ENCODE peak calls at places on chromosomes 5 and 9, in ten cellular contexts. O, J, H, W, U, D, R, X, N and K are unnamed samples.
A peak's percentile ranks its signal among the peaks of the same experiment; 100 is the strongest.

GRCh38 chr5:122163151-122164069 is 34.1 kb downstream of the ZNF474 start:
- DNase-seq in O (no peak), J (no peak), H (no peak), W (no peak), U (peak; percentile 90), D (peak; percentile 95), R (peak; percentile 17), X (no peak), N (no peak), K (no peak)

GRCh38 chr5:76046761-76047160 is 36.4 kb upstream of the SV2C start:
- DNase-seq in O (no peak), J (no peak), H (no peak), W (no peak), U (no peak), D (no peak), R (no peak), X (no peak), N (no peak), K (no peak)

GRCh38 chr5:54443264-54443663 is 12.2 kb upstream of the HSPB3 start:
- DNase-seq in O (no peak), J (no peak), H (no peak), W (peak; percentile 56), U (peak; percentile 71), D (no peak), R (peak; percentile 4), X (no peak), N (no peak), K (no peak)

GRCh38 chr5:112757468-112758208 is 20.0 kb downstream of the APC start:
- DNase-seq in O (peak; percentile 29), J (no peak), H (no peak), W (peak; percentile 46), U (peak; percentile 80), D (no peak), R (peak; percentile 8), X (no peak), N (peak; percentile 33), K (peak; percentile 47)

GRCh38 chr5:56011835-56012234 is 17.1 kb upstream of the IL6ST start:
- DNase-seq in O (no peak), J (no peak), H (no peak), W (no peak), U (peak; percentile 96), D (peak; percentile 85), R (no peak), X (no peak), N (no peak), K (no peak)

GRCh38 chr9:113421726-113422125 is 11.2 kb downstream of the C9orf43 start:
- DNase-seq in O (no peak), J (no peak), H (no peak), W (no peak), U (no peak), D (no peak), R (no peak), X (no peak), N (no peak), K (no peak)

GRCh38 chr5:72326298-72326649 is 6.1 kb downstream of the PTCD2 start:
- DNase-seq in O (no peak), J (no peak), H (no peak), W (no peak), U (no peak), D (no peak), R (peak; percentile 55), X (no peak), N (no peak), K (no peak)

GRCh38 chr5:74641014-74641777 is 668 bp upstream of the ENC1 start:
- DNase-seq in O (peak; percentile 91), J (peak; percentile 49), H (peak; percentile 97), W (peak; percentile 51), U (peak; percentile 78), D (no peak), R (peak; percentile 82), X (peak; percentile 65), N (peak; percentile 65), K (peak; percentile 87)

GRCh38 chr9:99962685-99963261 is 56.3 kb downstream of the STX17 start:
- DNase-seq in O (no peak), J (no peak), H (no peak), W (no peak), U (no peak), D (no peak), R (no peak), X (no peak), N (no peak), K (no peak)

GRCh38 chr9:35738186-35738585 is 5.7 kb downstream of the CREB3 start:
- DNase-seq in O (no peak), J (no peak), H (no peak), W (no peak), U (no peak), D (no peak), R (no peak), X (no peak), N (no peak), K (no peak)

GRCh38 chr5:142846402-142846801 is 76.2 kb downstream of the ARHGAP26 start:
- DNase-seq in O (no peak), J (peak; percentile 3), H (no peak), W (no peak), U (no peak), D (no peak), R (no peak), X (no peak), N (no peak), K (no peak)

GRCh38 chr9:42386477-42386876 is 203.0 kb downstream of the SPATA31A6 start:
- DNase-seq in O (no peak), J (no peak), H (no peak), W (peak; percentile 14), U (no peak), D (no peak), R (no peak), X (no peak), N (no peak), K (no peak)

GRCh38 chr5:73447234-73448071 is 1.1 kb downstream of the FOXD1 start:
- DNase-seq in O (no peak), J (no peak), H (peak; percentile 38), W (peak; percentile 20), U (peak; percentile 72), D (no peak), R (no peak), X (peak; percentile 32), N (no peak), K (peak; percentile 80)

GRCh38 chr9:27799326-27799725 is 226.0 kb upstream of the C9orf72 start:
- DNase-seq in O (no peak), J (no peak), H (no peak), W (no peak), U (no peak), D (no peak), R (no peak), X (no peak), N (no peak), K (no peak)

GRCh38 chr9:113705938-113706519 is 170.1 kb upstream of the ZNF618 start:
- DNase-seq in O (no peak), J (no peak), H (peak; percentile 10), W (no peak), U (no peak), D (no peak), R (no peak), X (no peak), N (no peak), K (no peak)

GRCh38 chr5:177365845-177366527 is 8.3 kb downstream of the RGS14 start:
- DNase-seq in O (no peak), J (no peak), H (no peak), W (no peak), U (no peak), D (no peak), R (peak; percentile 52), X (no peak), N (no peak), K (no peak)

GRCh38 chr5:6582507-6583048 is 50.3 kb downstream of the NSUN2 start:
- DNase-seq in O (no peak), J (no peak), H (no peak), W (no peak), U (no peak), D (no peak), R (no peak), X (no peak), N (no peak), K (no peak)

GRCh38 chr5:31638748-31639418 is at the start of gene PDZD2:
- DNase-seq in O (peak; percentile 61), J (peak; percentile 40), H (peak; percentile 67), W (peak; percentile 79), U (peak; percentile 47), D (no peak), R (peak; percentile 85), X (peak; percentile 78), N (peak; percentile 85), K (peak; percentile 90)

GRCh38 chr5:75933489-75933888 is 149.7 kb upstream of the SV2C start:
- DNase-seq in O (no peak), J (no peak), H (no peak), W (no peak), U (no peak), D (no peak), R (no peak), X (no peak), N (no peak), K (no peak)

GRCh38 chr5:136155769-136156168 is 23.1 kb downstream of the SMAD5 start:
- DNase-seq in O (no peak), J (no peak), H (no peak), W (no peak), U (no peak), D (no peak), R (no peak), X (no peak), N (no peak), K (no peak)